ENCODE peak calls at places on chromosomes 5 and 9, in four cellular contexts. Q, V, C and T are unnamed samples.

GRCh38 chr9:88998911-88999310 is 7.6 kb downstream of the S1PR3 start:
- DNase-seq in Q (peak), V (peak), C (peak), T (peak)

GRCh38 chr9:134657666-134658377 is 16.2 kb downstream of the COL5A1 start:
- DNase-seq in Q (peak), V (no peak), C (no peak), T (no peak)

GRCh38 chr5:54570923-54571322 is 53.4 kb downstream of the SNX18 start:
- DNase-seq in Q (peak), V (no peak), C (no peak), T (no peak)

GRCh38 chr9:2180171-2180570 is 165.0 kb downstream of the SMARCA2 start:
- DNase-seq in Q (no peak), V (peak), C (no peak), T (no peak)

GRCh38 chr9:136015656-136016055 is 54.5 kb upstream of the UBAC1 start:
- DNase-seq in Q (peak), V (no peak), C (peak), T (no peak)

GRCh38 chr9:38380872-38381534 is 11.5 kb upstream of the ALDH1B1 start:
- DNase-seq in Q (no peak), V (no peak), C (peak), T (no peak)

GRCh38 chr9:76415154-76415553 is 20.9 kb upstream of the RFK start:
- DNase-seq in Q (no peak), V (no peak), C (no peak), T (no peak)

GRCh38 chr5:16411741-16412455 is 53.7 kb downstream of the ZNF622 start:
- DNase-seq in Q (no peak), V (no peak), C (no peak), T (no peak)

GRCh38 chr9:105818903-105819302 is 124.6 kb downstream of the TMEM38B start:
- DNase-seq in Q (no peak), V (no peak), C (no peak), T (no peak)

GRCh38 chr9:114001794-114002261 is 76.3 kb downstream of the AMBP start:
- DNase-seq in Q (no peak), V (no peak), C (no peak), T (peak)

GRCh38 chr5:129906177-129906887 is 2.1 kb downstream of the CHSY3 start:
- DNase-seq in Q (no peak), V (no peak), C (no peak), T (peak)

GRCh38 chr9:98481676-98482075 is 226.2 kb upstream of the TBC1D2 start:
- DNase-seq in Q (no peak), V (no peak), C (no peak), T (no peak)

GRCh38 chr9:129483467-129484324 is 137.2 kb downstream of the C9orf50 start:
- DNase-seq in Q (peak), V (peak), C (peak), T (peak)

GRCh38 chr9:129481424-129481823 is 139.5 kb downstream of the C9orf50 start:
- DNase-seq in Q (no peak), V (no peak), C (no peak), T (no peak)

GRCh38 chr9:129484325-129485000 is 136.4 kb downstream of the C9orf50 start:
- DNase-seq in Q (no peak), V (no peak), C (no peak), T (no peak)

GRCh38 chr9:129481824-129482511 is 138.9 kb downstream of the C9orf50 start:
- DNase-seq in Q (peak), V (peak), C (peak), T (no peak)

GRCh38 chr9:129482521-129483466 is 138.1 kb downstream of the C9orf50 start:
- DNase-seq in Q (peak), V (peak), C (peak), T (peak)
- H3K27ac ChIP-seq in Q (peak), V (peak), C (peak), T (peak)

GRCh38 chr5:95928724-95929253 is 32.9 kb downstream of the ELL2 start:
- DNase-seq in Q (no peak), V (no peak), C (no peak), T (no peak)

GRCh38 chr5:95931118-95931833 is 30.4 kb downstream of the ELL2 start:
- DNase-seq in Q (no peak), V (no peak), C (no peak), T (no peak)

GRCh38 chr5:95927927-95928723 is 33.5 kb downstream of the ELL2 start:
- DNase-seq in Q (no peak), V (peak), C (no peak), T (no peak)

GRCh38 chr5:95930541-95930940 is 31.1 kb downstream of the ELL2 start:
- DNase-seq in Q (no peak), V (peak), C (no peak), T (no peak)

DNA sequence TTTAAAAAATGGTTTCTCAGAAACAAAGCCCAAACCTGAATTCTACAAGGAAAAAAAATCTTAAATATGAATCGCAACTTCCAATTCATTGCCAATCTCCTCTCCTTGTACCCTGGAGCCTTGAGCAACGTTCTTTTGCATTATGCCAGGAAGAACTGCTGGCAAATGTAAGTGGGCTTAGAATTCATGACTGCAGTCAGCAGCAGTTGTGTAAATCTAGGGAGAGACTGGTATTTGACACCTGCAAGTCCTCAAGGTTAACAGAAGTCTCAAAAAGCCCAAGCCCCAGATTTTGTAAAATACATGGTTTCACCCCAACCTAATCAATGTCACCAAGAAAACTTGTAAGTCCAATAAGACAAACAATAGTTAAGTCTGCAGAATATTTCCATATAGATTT is 31.5 kb downstream of the ELL2 start:
- DNase-seq in Q (no peak), V (no peak), C (no peak), T (no peak)
- H3K27ac ChIP-seq in Q (no peak), V (no peak), C (no peak), T (no peak)

DNA sequence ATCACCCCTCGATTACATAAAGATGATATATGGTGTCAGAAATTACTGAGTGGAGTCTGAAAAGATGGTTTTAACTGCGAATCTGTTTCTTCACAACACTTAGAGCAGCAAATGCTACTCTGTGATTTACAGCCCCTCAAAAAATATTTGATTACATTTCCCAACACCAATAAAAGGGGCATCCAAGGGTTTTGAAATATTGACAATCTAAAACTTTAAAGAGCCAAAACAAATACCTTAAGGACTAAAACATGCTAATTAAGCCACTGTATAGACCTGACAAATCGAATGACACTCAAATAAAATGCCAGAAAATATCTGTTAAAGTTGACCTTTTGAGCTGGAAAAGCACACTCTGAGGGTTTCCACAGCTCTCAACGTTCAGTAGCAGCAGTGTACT is 73.2 kb downstream of the ELAVL2 start:
- DNase-seq in Q (no peak), V (no peak), C (no peak), T (no peak)
- H3K27ac ChIP-seq in Q (no peak), V (no peak), C (no peak), T (no peak)

GRCh38 chr5:96875805-96876291 is 452 bp upstream of the ERAP2 start:
- DNase-seq in Q (no peak), V (no peak), C (no peak), T (no peak)
- H3K27ac ChIP-seq in Q (peak), V (peak), C (peak), T (peak)

GRCh38 chr5:156386976-156387375 is 60.0 kb downstream of the SGCD start:
- DNase-seq in Q (no peak), V (no peak), C (no peak), T (no peak)
- H3K27ac ChIP-seq in Q (no peak), V (no peak), C (no peak), T (no peak)

GRCh38 chr9:111957856-111958631 is 61.4 kb downstream of the UGCG start:
- DNase-seq in Q (no peak), V (peak), C (no peak), T (peak)
- H3K27ac ChIP-seq in Q (no peak), V (peak), C (peak), T (peak)

GRCh38 chr5:127012933-127013332 is 17.4 kb downstream of the MARCHF3 start:
- DNase-seq in Q (no peak), V (no peak), C (no peak), T (no peak)
- H3K27ac ChIP-seq in Q (peak), V (no peak), C (no peak), T (no peak)

DNA sequence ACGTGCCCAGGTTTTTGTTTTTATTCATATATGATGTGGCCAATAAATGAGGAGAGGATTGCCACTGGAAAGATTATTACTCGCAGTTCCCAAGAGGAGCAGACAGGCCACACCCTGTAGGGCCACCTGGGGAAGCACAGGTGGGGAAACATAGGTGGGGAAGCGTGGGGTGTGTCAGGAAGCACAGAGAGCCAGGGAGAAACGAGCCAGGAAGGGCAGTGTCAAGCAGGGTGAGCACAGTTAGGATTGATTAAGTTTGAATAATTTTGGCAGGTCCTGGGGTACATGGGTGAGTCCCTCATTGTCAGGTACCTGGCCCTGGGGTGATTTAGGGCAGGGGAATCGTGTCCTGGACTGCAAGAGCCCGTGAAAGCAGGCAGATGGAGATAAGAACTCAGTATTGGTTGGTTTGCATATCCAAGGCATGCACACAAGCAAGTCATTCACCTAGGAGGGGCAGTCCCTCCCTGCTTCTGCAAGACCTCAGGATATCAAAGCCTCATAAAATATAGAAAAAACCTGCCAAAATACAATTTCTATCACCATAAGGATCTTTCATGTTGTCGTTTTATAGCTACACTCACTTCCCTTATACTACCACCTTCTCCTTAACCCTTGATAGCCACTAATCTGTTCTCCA is 22.4 kb downstream of the MVB12B start:
- DNase-seq in Q (no peak), V (no peak), C (no peak), T (no peak)
- H3K27ac ChIP-seq in Q (peak), V (no peak), C (peak), T (no peak)

DNA sequence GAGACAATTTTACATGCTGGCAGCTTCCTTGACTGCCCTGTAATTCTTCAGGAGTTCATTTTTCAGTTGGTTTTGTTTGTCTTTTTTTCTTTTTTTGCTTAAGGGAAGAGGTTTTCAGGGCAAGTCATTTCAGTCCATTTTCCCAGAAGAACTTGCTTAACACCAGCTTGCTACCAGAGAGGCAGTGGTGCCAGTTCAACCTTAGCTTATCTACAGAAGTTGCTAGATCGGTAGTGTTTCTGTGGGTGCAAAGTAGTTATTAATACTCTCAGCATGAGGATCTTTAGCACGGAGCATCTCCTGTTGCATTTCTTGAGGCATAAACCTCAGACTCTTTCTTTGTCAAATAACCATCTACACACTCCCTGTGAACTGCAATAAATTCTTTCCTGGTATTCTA is 1.1 kb downstream of the SPEF2 start:
- DNase-seq in Q (no peak), V (no peak), C (no peak), T (no peak)
- H3K27ac ChIP-seq in Q (no peak), V (no peak), C (no peak), T (no peak)

DNA sequence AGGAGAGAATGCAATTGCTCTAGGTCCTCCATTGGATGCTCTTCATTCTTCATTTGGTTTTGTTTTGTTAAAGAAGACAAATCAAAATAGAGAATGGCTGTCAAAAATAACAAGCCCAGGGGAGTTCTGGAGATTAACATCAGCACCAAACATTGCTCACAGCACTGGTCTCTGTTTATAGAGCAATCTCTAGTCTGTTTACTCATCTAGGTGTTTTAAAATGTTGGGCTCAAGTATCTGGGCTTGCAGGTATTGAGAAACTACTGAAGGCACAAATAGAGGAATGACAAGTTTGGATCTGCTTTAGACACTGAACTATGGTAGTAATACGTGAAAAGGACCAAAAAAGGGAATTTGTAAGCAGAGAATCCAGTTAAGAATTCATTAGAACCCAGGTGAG is 77.0 kb upstream of the TMC1 start:
- DNase-seq in Q (no peak), V (no peak), C (no peak), T (no peak)
- H3K27ac ChIP-seq in Q (no peak), V (no peak), C (no peak), T (no peak)